ENCODE peak calls at places on chromosomes 1 and 21, in six cellular contexts. G, T, Z, R, C and F are unnamed samples.

GRCh38 chr1:117897551-117897950 is 31.9 kb downstream of the GDAP2 start:
- DNase-seq in G (no peak), T (no peak), Z (no peak), R (no peak), C (no peak), F (no peak)

GRCh38 chr1:29698626-29699025 is 462.3 kb downstream of the PTPRU start:
- DNase-seq in G (no peak), T (no peak), Z (no peak), R (no peak), C (no peak), F (no peak)

GRCh38 chr1:203592156-203592555 is 34.5 kb upstream of the ATP2B4 start:
- DNase-seq in G (peak), T (no peak), Z (peak), R (no peak), C (no peak), F (no peak)

GRCh38 chr1:38062361-38063288 is 16.0 kb upstream of the POU3F1 start:
- DNase-seq in G (no peak), T (no peak), Z (no peak), R (no peak), C (no peak), F (no peak)

GRCh38 chr1:202107801-202108731 is 14.7 kb upstream of the GPR37L1 start:
- DNase-seq in G (no peak), T (no peak), Z (no peak), R (no peak), C (no peak), F (no peak)

GRCh38 chr1:84569216-84569615 is 5.0 kb downstream of the CTBS start:
- DNase-seq in G (no peak), T (no peak), Z (no peak), R (no peak), C (no peak), F (no peak)

GRCh38 chr1:48048064-48048463 is 50.9 kb upstream of the TRABD2B start:
- DNase-seq in G (no peak), T (no peak), Z (no peak), R (no peak), C (no peak), F (no peak)

GRCh38 chr1:173171152-173171551 is 36.0 kb downstream of the TNFSF4 start:
- DNase-seq in G (no peak), T (no peak), Z (no peak), R (no peak), C (no peak), F (no peak)

GRCh38 chr1:42927920-42928505 is 30.7 kb downstream of the SLC2A1 start:
- DNase-seq in G (no peak), T (no peak), Z (no peak), R (no peak), C (no peak), F (no peak)

GRCh38 chr21:45286671-45287437 is 841 bp downstream of the POFUT2 start:
- DNase-seq in G (no peak), T (no peak), Z (peak), R (no peak), C (no peak), F (no peak)

GRCh38 chr1:111468717-111469100 is 5.1 kb upstream of the C1orf162 start:
- DNase-seq in G (no peak), T (no peak), Z (no peak), R (no peak), C (no peak), F (no peak)